ENCODE peak calls at places on chromosomes 1 and 21, in eight cellular contexts. L is MM.1S, M is hepatocyte, P is PC-3, I is OCI-LY7, F is GM23248, V is HCT116, S is GM23338. H is an unnamed sample.

GRCh38 chr1:93960641-93961147 is 51.5 kb upstream of the GCLM start:
- DNase-seq in L (no peak), M (peak; percentile 52), P (no peak), I (no peak), F (peak; percentile 24), V (no peak), S (no peak), H (peak; percentile 42)

GRCh38 chr1:29379438-29380073 is 143.2 kb downstream of the PTPRU start:
- DNase-seq in L (peak; percentile 31), M (no peak), P (peak; percentile 66), I (peak; percentile 44), F (peak; percentile 38), V (peak; percentile 72), S (peak; percentile 89), H (no peak)

GRCh38 chr21:28237661-28238060 is 755.0 kb downstream of the LTN1 start:
- DNase-seq in L (no peak), M (no peak), P (no peak), I (no peak), F (no peak), V (no peak), S (no peak), H (no peak)

GRCh38 chr1:182111496-182111895 is 50.0 kb upstream of the ZNF648 start:
- DNase-seq in L (no peak), M (no peak), P (no peak), I (no peak), F (no peak), V (no peak), S (no peak), H (no peak)

GRCh38 chr1:33319186-33319948 is 1.5 kb downstream of the A3GALT2 start:
- DNase-seq in L (no peak), M (no peak), P (no peak), I (no peak), F (no peak), V (no peak), S (no peak), H (no peak)

GRCh38 chr1:10779201-10779600 is 17.2 kb downstream of the CASZ1 start:
- DNase-seq in L (no peak), M (no peak), P (peak; percentile 92), I (no peak), F (no peak), V (peak; percentile 83), S (no peak), H (peak; percentile 83)

GRCh38 chr1:245091818-245092637 is 62.8 kb upstream of the KIF26B start:
- DNase-seq in L (no peak), M (peak; percentile 83), P (peak; percentile 97), I (no peak), F (peak; percentile 99), V (peak; percentile 62), S (no peak), H (peak; percentile 72)

GRCh38 chr1:44267438-44267837 is 54.2 kb downstream of the DMAP1 start:
- DNase-seq in L (no peak), M (peak; percentile 72), P (no peak), I (no peak), F (no peak), V (no peak), S (no peak), H (no peak)

GRCh38 chr1:222370911-222371717 is 176.8 kb downstream of the HHIPL2 start:
- DNase-seq in L (no peak), M (no peak), P (no peak), I (no peak), F (peak; percentile 95), V (no peak), S (no peak), H (peak; percentile 26)

GRCh38 chr1:222372221-222372620 is 175.7 kb downstream of the HHIPL2 start:
- DNase-seq in L (no peak), M (no peak), P (no peak), I (no peak), F (peak; percentile 83), V (no peak), S (no peak), H (no peak)

GRCh38 chr1:222369148-222369547 is 178.8 kb downstream of the HHIPL2 start:
- DNase-seq in L (no peak), M (no peak), P (no peak), I (no peak), F (no peak), V (no peak), S (no peak), H (no peak)

GRCh38 chr1:222373216-222373615 is 174.7 kb downstream of the HHIPL2 start:
- DNase-seq in L (no peak), M (no peak), P (no peak), I (no peak), F (no peak), V (no peak), S (no peak), H (no peak)

DNA sequence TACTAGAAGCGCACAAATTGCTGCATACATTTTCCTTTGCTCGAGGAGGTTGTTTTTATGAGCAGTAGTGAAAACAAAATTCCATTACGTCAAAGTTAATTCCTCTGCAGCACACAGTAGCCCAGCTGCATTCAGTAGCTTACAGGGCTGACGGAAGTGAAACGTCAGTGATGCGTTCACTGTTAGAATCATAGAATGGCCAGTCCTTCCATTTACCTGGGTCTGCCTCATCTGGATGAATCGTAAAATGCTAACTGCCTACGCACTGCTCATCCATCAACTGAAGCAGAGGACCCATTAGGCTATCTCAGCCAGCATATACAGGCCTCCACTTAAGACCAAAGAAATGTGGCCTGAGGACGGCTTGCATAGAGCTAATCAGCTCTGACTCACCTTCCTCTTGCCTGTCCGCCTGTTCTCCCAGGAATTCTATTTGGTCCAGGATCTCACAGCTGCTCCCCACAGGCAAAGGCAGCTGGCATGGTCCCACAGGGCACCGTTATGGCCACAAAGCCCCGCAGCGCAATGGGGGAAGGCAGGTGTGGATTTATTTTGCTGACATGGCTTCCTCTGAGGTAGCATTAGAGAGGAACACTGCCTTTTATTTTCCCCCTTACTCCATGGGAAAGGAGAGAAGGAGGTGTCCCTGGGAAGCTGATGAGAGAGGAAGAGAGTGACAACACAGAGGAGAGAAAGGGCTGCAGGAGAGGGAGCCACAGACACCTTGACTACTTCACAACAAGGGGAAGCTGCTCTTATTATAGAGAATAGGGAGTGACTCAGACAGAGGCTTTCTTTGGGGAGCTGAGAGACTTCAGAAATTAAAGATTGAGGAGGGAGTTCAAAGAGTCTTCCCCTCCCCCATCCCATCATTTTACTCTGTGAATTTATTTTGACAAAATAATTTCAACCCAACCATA is 177.7 kb downstream of the HHIPL2 start:
- DNase-seq in L (no peak), M (peak; percentile 26), P (peak; percentile 53), I (no peak), F (peak; percentile 85), V (no peak), S (no peak), H (no peak)
- H3K4me3 ChIP-seq in L (no peak overlapping the region), M (no peak overlapping the region), P (no peak overlapping the region), I (no peak overlapping the region), F (peak overlapping the region; percentile 64), V (no peak overlapping the region), S (no peak overlapping the region), H (no peak overlapping the region)

GRCh38 chr1:247386695-247387094 is 29.3 kb upstream of the NLRP3 start:
- DNase-seq in L (no peak), M (peak; percentile 23), P (peak; percentile 89), I (no peak), F (peak; percentile 72), V (no peak), S (no peak), H (no peak)

GRCh38 chr1:247387500-247387899 is 28.5 kb upstream of the NLRP3 start:
- DNase-seq in L (no peak), M (no peak), P (peak; percentile 25), I (no peak), F (no peak), V (no peak), S (peak; percentile 24), H (no peak)

GRCh38 chr1:247385283-247385682 is 30.7 kb upstream of the NLRP3 start:
- DNase-seq in L (no peak), M (no peak), P (peak; percentile 77), I (no peak), F (peak; percentile 56), V (no peak), S (no peak), H (no peak)

GRCh38 chr1:247386217-247386616 is 29.8 kb upstream of the NLRP3 start:
- DNase-seq in L (no peak), M (no peak), P (no peak), I (no peak), F (no peak), V (no peak), S (no peak), H (no peak)

DNA sequence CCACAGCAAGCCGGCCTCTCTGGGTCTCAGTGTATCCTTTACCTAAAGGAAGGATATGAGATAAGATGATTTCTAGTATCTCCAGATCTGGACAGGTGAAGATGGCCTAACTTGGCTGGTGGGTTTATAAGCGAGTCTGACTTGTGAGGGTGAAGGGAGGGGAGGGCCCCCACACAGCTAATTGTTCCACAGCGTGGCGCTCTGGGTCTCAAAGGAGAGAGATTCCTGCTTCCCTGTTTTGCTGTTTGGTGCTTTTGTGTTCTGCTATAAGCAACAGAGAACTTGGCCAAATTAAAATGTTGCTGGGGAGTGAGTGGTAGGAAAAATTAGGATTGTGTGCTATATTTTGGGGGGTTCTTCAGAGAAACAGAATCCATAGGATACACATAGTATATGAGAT is 28.9 kb upstream of the NLRP3 start:
- DNase-seq in L (no peak), M (no peak), P (no peak), I (no peak), F (no peak), V (no peak), S (peak; percentile 33), H (no peak)
- H2AFZ ChIP-seq in L (no peak overlapping the region), M (no peak overlapping the region), P (peak overlapping the region; percentile 5), I (no peak overlapping the region), F (no peak overlapping the region), V (no peak overlapping the region), S (peak overlapping the region; percentile 83), H (no peak overlapping the region)

DNA sequence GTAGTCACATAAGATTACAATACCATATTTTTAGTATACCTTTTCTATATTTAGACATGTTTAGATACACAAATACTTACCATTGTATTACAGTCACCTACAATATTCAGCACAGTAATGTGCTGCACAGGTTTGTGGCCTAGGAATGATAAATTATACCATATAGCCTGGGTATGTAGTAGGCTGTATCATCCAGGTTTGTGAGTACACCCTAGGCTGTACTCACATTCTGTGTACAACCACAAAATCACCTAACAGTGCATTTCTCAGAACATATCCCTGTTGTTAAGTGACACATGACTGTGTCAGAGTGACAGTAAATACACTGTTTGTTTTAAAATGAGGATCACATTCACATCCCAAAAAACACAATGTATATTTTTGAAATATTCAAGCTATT is 11.2 kb downstream of the KRTAP21-3 start:
- DNase-seq in L (no peak), M (no peak), P (no peak), I (no peak), F (no peak), V (no peak), S (no peak), H (no peak)
- H3K9me2 ChIP-seq in L (no peaks in the 10 kb centered on the region), M (no peaks in the 10 kb centered on the region), P (peaks cover 3% of the 10 kb centered on the region), I (no peaks in the 10 kb centered on the region), F (no peaks in the 10 kb centered on the region), V (no peaks in the 10 kb centered on the region), S (no peaks in the 10 kb centered on the region), H (no peaks in the 10 kb centered on the region)

GRCh38 chr1:6462412-6463119 is 3.4 kb downstream of the TNFRSF25 start:
- DNase-seq in L (no peak), M (no peak), P (no peak), I (no peak), F (no peak), V (no peak), S (no peak), H (no peak)

GRCh38 chr1:6461538-6462411 is 4.2 kb downstream of the TNFRSF25 start:
- DNase-seq in L (no peak), M (no peak), P (no peak), I (no peak), F (no peak), V (no peak), S (no peak), H (no peak)

GRCh38 chr1:6461237-6461530 is 4.8 kb downstream of the TNFRSF25 start:
- DNase-seq in L (no peak), M (no peak), P (no peak), I (no peak), F (peak; percentile 22), V (no peak), S (no peak), H (no peak)

GRCh38 chr1:6460349-6461236 is 5.4 kb downstream of the TNFRSF25 start:
- DNase-seq in L (no peak), M (no peak), P (no peak), I (no peak), F (no peak), V (no peak), S (no peak), H (no peak)

DNA sequence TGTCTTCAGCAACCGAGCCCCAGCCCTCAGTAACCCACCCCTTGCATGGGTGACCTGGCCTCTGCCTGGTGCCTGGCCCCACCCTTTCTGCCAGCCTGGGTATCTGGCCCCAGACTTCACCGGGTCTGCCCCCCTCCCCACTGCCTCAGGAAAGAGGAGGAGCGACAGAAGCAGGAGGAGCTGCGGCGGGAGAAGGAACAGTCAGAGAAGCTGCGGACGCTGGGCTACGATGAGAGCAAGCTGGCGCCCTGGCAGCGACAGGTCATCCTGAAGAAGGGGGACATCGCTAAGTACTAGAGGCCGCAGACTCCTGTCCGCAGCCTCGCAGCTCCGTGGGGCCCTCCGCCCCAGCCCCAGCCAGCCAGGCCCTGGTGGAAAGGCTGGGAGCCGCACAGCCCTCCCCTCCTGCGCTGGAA is 6.1 kb downstream of the TNFRSF25 start:
- DNase-seq in L (no peak), M (no peak), P (no peak), I (no peak), F (no peak), V (no peak), S (no peak), H (no peak)
- H3K4me3 ChIP-seq in L (peak overlapping the region; percentile 33), M (no peak overlapping the region), P (no peak overlapping the region), I (no peak overlapping the region), F (no peak overlapping the region), V (no peak overlapping the region), S (peak overlapping the region; percentile 37), H (no peak overlapping the region)

H was measured in PC-9.